ENCODE peak calls at places on chromosomes 3 and 15, in eight cellular contexts. M is A549; G is OCI-LY7; W is PC-3; E is H9; I is Karpas-422; U is heart right ventricle; O is CD8-positive, alpha-beta memory T cell. Y is an unnamed sample.

GRCh38 chr15:89837134-89837829 is 22.6 kb upstream of the ANPEP start:
- DNase-seq in M (no peak), G (no peak), W (peak; percentile 34), E (no peak), I (no peak), U (no peak), O (no peak), Y (no peak)

GRCh38 chr3:39150803-39151631 is 2.4 kb downstream of the CSRNP1 start:
- DNase-seq in M (peak; percentile 72), G (no peak), W (peak; percentile 93), E (peak; percentile 72), I (peak; percentile 47), U (peak; percentile 92), O (no peak), Y (no peak)

GRCh38 chr3:61250784-61251173 is 473 bp downstream of the FHIT start:
- DNase-seq in M (no peak), G (peak; percentile 43), W (peak; percentile 43), E (no peak), I (no peak), U (peak; percentile 33), O (no peak), Y (no peak)

GRCh38 chr3:14274999-14275961 is 96.7 kb downstream of the LSM3 start:
- DNase-seq in M (no peak), G (peak; percentile 69), W (peak; percentile 12), E (peak; percentile 68), I (peak; percentile 67), U (no peak), O (no peak), Y (no peak)

GRCh38 chr3:100030346-100030745 is 84.0 kb downstream of the FILIP1L start:
- DNase-seq in M (no peak), G (no peak), W (peak; percentile 84), E (no peak), I (no peak), U (no peak), O (no peak), Y (no peak)

GRCh38 chr3:3499012-3499411 is 300.2 kb upstream of the LRRN1 start:
- DNase-seq in M (no peak), G (no peak), W (no peak), E (no peak), I (no peak), U (no peak), O (no peak), Y (no peak)

GRCh38 chr15:57220220-57220619 is 156.1 kb upstream of the CGNL1 start:
- DNase-seq in M (no peak), G (no peak), W (no peak), E (no peak), I (no peak), U (no peak), O (no peak), Y (no peak)

GRCh38 chr3:142777927-142778326 is 54.1 kb downstream of the TRPC1 start:
- DNase-seq in M (no peak), G (no peak), W (no peak), E (no peak), I (no peak), U (no peak), O (no peak), Y (no peak)

GRCh38 chr3:138812806-138813205 is 21.9 kb downstream of the PIK3CB start:
- DNase-seq in M (no peak), G (no peak), W (no peak), E (no peak), I (no peak), U (no peak), O (no peak), Y (no peak)

GRCh38 chr3:172989373-172989772 is 151.7 kb downstream of the SPATA16 start:
- DNase-seq in M (no peak), G (no peak), W (no peak), E (no peak), I (no peak), U (no peak), O (no peak), Y (no peak)

GRCh38 chr3:161008086-161008485 is 97.1 kb downstream of the B3GALNT1 start:
- DNase-seq in M (no peak), G (no peak), W (peak; percentile 12), E (no peak), I (no peak), U (no peak), O (no peak), Y (no peak)

GRCh38 chr3:111810909-111811308 is 48.2 kb upstream of the PHLDB2 start:
- DNase-seq in M (no peak), G (no peak), W (peak; percentile 98), E (no peak), I (no peak), U (no peak), O (no peak), Y (no peak)

GRCh38 chr15:75791337-75791713 is 51.9 kb upstream of the UBE2Q2 start:
- DNase-seq in M (no peak), G (no peak), W (no peak), E (peak; percentile 17), I (no peak), U (no peak), O (no peak), Y (no peak)

GRCh38 chr3:78112266-78112665 is 1072.4 kb downstream of the ROBO2 start:
- DNase-seq in M (no peak), G (no peak), W (no peak), E (no peak), I (no peak), U (no peak), O (no peak), Y (no peak)

GRCh38 chr15:89486726-89487050 is 9.7 kb downstream of the RHCG start:
- DNase-seq in M (no peak), G (no peak), W (no peak), E (peak; percentile 79), I (peak; percentile 75), U (no peak), O (peak; percentile 28), Y (peak; percentile 11)

GRCh38 chr3:149042766-149043386 is 43.5 kb downstream of the HLTF start:
- DNase-seq in M (no peak), G (no peak), W (peak; percentile 80), E (no peak), I (no peak), U (no peak), O (no peak), Y (no peak)

GRCh38 chr3:20842002-20842401 is 656.0 kb upstream of the SGO1 start:
- DNase-seq in M (no peak), G (peak; percentile 64), W (no peak), E (no peak), I (no peak), U (no peak), O (no peak), Y (no peak)

GRCh38 chr3:20832963-20833362 is 647.0 kb upstream of the SGO1 start:
- DNase-seq in M (no peak), G (peak; percentile 57), W (no peak), E (no peak), I (no peak), U (no peak), O (no peak), Y (no peak)

GRCh38 chr3:20843037-20843436 is 657.0 kb upstream of the SGO1 start:
- DNase-seq in M (no peak), G (no peak), W (no peak), E (no peak), I (no peak), U (no peak), O (no peak), Y (no peak)

GRCh38 chr3:20836801-20837200 is 650.8 kb upstream of the SGO1 start:
- DNase-seq in M (no peak), G (no peak), W (no peak), E (no peak), I (no peak), U (no peak), O (no peak), Y (no peak)

GRCh38 chr3:20837676-20838302 is 651.8 kb upstream of the SGO1 start:
- DNase-seq in M (no peak), G (no peak), W (no peak), E (no peak), I (no peak), U (no peak), O (no peak), Y (no peak)
- H3K9me3 ChIP-seq in M (no peaks in the 10 kb centered on the region), G (no peaks in the 10 kb centered on the region), W (peaks cover 19% of the 10 kb centered on the region), E (no peaks in the 10 kb centered on the region), I (peaks cover 18% of the 10 kb centered on the region), U (no peaks in the 10 kb centered on the region), O (no peaks in the 10 kb centered on the region), Y (no peaks in the 10 kb centered on the region)

GRCh38 chr15:44879066-44879465 is 77.4 kb upstream of the TERB2 start:
- DNase-seq in M (no peak), G (no peak), W (no peak), E (no peak), I (no peak), U (no peak), O (no peak), Y (no peak)
- H3K9me3 ChIP-seq in M (no peaks in the 10 kb centered on the region), G (peaks cover 26% of the 10 kb centered on the region), W (no peaks in the 10 kb centered on the region), E (peaks cover 19% of the 10 kb centered on the region), I (no peaks in the 10 kb centered on the region), U (no peaks in the 10 kb centered on the region), O (no peaks in the 10 kb centered on the region), Y (peaks cover 2% of the 10 kb centered on the region)

DNA sequence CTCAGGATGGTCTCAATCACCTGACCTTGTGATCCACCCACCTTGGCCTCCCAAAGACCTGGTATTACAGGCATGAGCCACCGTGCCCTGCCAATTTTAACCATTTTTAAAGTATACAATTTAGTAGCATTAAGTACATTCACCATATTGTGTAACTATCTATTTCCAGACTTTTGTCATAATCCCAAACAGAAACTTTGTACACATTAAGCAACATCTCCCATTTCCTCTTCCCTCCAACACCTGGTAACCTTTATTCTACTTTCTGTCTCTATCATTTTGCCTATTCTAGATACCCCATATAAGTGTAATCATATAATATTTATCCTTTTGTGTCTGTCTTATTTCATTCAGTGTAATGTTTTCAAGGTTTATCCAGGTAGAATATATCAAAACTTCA is 8.9 kb upstream of the MYLK start:
- DNase-seq in M (no peak), G (no peak), W (no peak), E (no peak), I (no peak), U (no peak), O (no peak), Y (no peak)
- H3K9me3 ChIP-seq in M (peaks cover 24% of the 10 kb centered on the region), G (peaks cover 15% of the 10 kb centered on the region), W (peaks cover 19% of the 10 kb centered on the region), E (no peaks in the 10 kb centered on the region), I (no peaks in the 10 kb centered on the region), U (no peaks in the 10 kb centered on the region), O (no peaks in the 10 kb centered on the region), Y (no peaks in the 10 kb centered on the region)

DNA sequence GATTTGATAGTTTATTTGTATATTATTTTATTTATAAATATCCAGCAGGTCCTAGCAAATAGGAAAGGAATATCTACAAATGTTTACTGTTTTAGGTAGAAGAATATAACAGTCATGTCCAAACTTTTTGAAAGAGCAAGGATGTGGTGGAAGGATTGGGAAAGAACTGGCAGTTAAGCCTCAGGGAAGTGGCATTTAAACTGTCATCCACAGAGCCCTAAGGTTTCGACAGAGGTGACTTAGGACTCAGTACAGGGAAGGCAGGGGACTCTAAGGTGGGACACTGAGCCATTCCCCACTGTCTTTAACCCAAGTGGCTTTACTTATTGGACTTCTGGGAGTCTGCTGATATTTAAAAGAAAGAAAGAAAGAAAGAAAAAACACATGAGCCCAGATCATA is 11.8 kb upstream of the TMEM87A start:
- DNase-seq in M (no peak), G (no peak), W (no peak), E (no peak), I (no peak), U (no peak), O (no peak), Y (no peak)
- H3K9me3 ChIP-seq in M (no peaks in the 10 kb centered on the region), G (no peaks in the 10 kb centered on the region), W (no peaks in the 10 kb centered on the region), E (no peaks in the 10 kb centered on the region), I (no peaks in the 10 kb centered on the region), U (no peaks in the 10 kb centered on the region), O (no peaks in the 10 kb centered on the region), Y (no peaks in the 10 kb centered on the region)

GRCh38 chr3:43013256-43013655 is 34.1 kb downstream of the GASK1A start:
- DNase-seq in M (no peak), G (no peak), W (no peak), E (no peak), I (no peak), U (no peak), O (no peak), Y (no peak)
- H3K9me3 ChIP-seq in M (no peaks in the 10 kb centered on the region), G (peaks cover 26% of the 10 kb centered on the region), W (peaks cover 3% of the 10 kb centered on the region), E (no peaks in the 10 kb centered on the region), I (peaks cover 32% of the 10 kb centered on the region), U (no peaks in the 10 kb centered on the region), O (peaks cover 63% of the 10 kb centered on the region), Y (peaks cover 12% of the 10 kb centered on the region)